ENCODE peak calls at places on chromosome 1, in seven cellular contexts. X, H, W, F, M, T and U are unnamed samples.
A peak's percentile ranks its signal among the peaks of the same experiment; 100 is the strongest.

GRCh38 chr1:178024504-178024903 is 54.6 kb upstream of the SEC16B start:
- DNase-seq in X (no peak), H (no peak), W (no peak), F (no peak), M (no peak), T (no peak), U (no peak)

GRCh38 chr1:17163789-17164666 is 40.9 kb upstream of the PADI1 start:
- DNase-seq in X (no peak), H (no peak), W (no peak), F (no peak), M (no peak), T (no peak), U (no peak)

GRCh38 chr1:234710381-234710780 is 100.4 kb upstream of the IRF2BP2 start:
- DNase-seq in X (no peak), H (no peak), W (no peak), F (no peak), M (no peak), T (no peak), U (peak; percentile 22)

GRCh38 chr1:205547932-205548827 is 43.7 kb downstream of the CDK18 start:
- DNase-seq in X (no peak), H (no peak), W (no peak), F (no peak), M (peak; percentile 4), T (no peak), U (peak; percentile 29)

GRCh38 chr1:232844791-232845190 is 39.6 kb downstream of the MAP10 start:
- DNase-seq in X (no peak), H (no peak), W (no peak), F (no peak), M (no peak), T (no peak), U (no peak)

GRCh38 chr1:88701275-88701674 is 17.2 kb downstream of the PKN2 start:
- DNase-seq in X (no peak), H (no peak), W (no peak), F (no peak), M (no peak), T (no peak), U (no peak)

GRCh38 chr1:170351368-170351946 is 180.5 kb upstream of the GORAB start:
- DNase-seq in X (no peak), H (no peak), W (no peak), F (peak; percentile 54), M (no peak), T (no peak), U (no peak)

GRCh38 chr1:29986986-29987385 is 736.4 kb downstream of the MATN1 start:
- DNase-seq in X (no peak), H (no peak), W (no peak), F (peak; percentile 63), M (no peak), T (no peak), U (peak; percentile 55)

GRCh38 chr1:203342192-203342940 is 8.6 kb downstream of the FMOD start:
- DNase-seq in X (peak; percentile 49), H (peak; percentile 20), W (peak; percentile 70), F (no peak), M (peak; percentile 77), T (peak; percentile 31), U (peak; percentile 85)

GRCh38 chr1:205108464-205108863 is 13.3 kb downstream of the RBBP5 start:
- DNase-seq in X (no peak), H (no peak), W (no peak), F (no peak), M (no peak), T (no peak), U (no peak)

GRCh38 chr1:86714159-86714558 is 9.8 kb downstream of the SH3GLB1 start:
- DNase-seq in X (no peak), H (no peak), W (no peak), F (no peak), M (peak; percentile 8), T (no peak), U (no peak)

GRCh38 chr1:16122916-16123315 is 33.0 kb downstream of the EPHA2 start:
- DNase-seq in X (no peak), H (no peak), W (no peak), F (peak; percentile 49), M (no peak), T (no peak), U (peak; percentile 23)

GRCh38 chr1:226408285-226409184 is 642 bp upstream of the PARP1 start:
- DNase-seq in X (peak; percentile 48), H (no peak), W (no peak), F (no peak), M (no peak), T (no peak), U (no peak)

GRCh38 chr1:79738101-79738500 is 731.6 kb upstream of the ADGRL4 start:
- DNase-seq in X (no peak), H (no peak), W (no peak), F (no peak), M (no peak), T (no peak), U (no peak)

GRCh38 chr1:5994713-5995621 is 2.7 kb upstream of the NPHP4 start:
- DNase-seq in X (no peak), H (peak; percentile 53), W (no peak), F (peak; percentile 56), M (no peak), T (no peak), U (no peak)

GRCh38 chr1:151282883-151283725 is 1.0 kb downstream of the ZNF687 start:
- DNase-seq in X (peak; percentile 60), H (peak; percentile 16), W (no peak), F (peak; percentile 71), M (peak; percentile 53), T (no peak), U (no peak)

GRCh38 chr1:163730366-163730765 is 408.6 kb downstream of the NUF2 start:
- DNase-seq in X (no peak), H (no peak), W (no peak), F (no peak), M (peak; percentile 17), T (no peak), U (no peak)

GRCh38 chr1:22824975-22825374 is 114.3 kb downstream of the EPHB2 start:
- DNase-seq in X (no peak), H (no peak), W (no peak), F (no peak), M (no peak), T (no peak), U (no peak)

GRCh38 chr1:22827666-22828065 is 117.0 kb downstream of the EPHB2 start:
- DNase-seq in X (peak; percentile 9), H (no peak), W (no peak), F (no peak), M (no peak), T (no peak), U (no peak)

GRCh38 chr1:22828151-22828817 is 117.6 kb downstream of the EPHB2 start:
- DNase-seq in X (peak; percentile 1), H (no peak), W (no peak), F (no peak), M (no peak), T (no peak), U (no peak)

GRCh38 chr1:22825790-22826189 is 115.2 kb downstream of the EPHB2 start:
- DNase-seq in X (peak; percentile 10), H (no peak), W (no peak), F (peak; percentile 39), M (no peak), T (no peak), U (no peak)

GRCh38 chr1:22826630-22827580 is 116.3 kb downstream of the EPHB2 start:
- DNase-seq in X (peak; percentile 25), H (no peak), W (peak; percentile 16), F (no peak), M (peak; percentile 73), T (no peak), U (peak; percentile 49)
- H3K4me1 ChIP-seq in X (no peaks in the 10 kb centered on the region), H (no peaks in the 10 kb centered on the region), W (peaks cover 9% of the 10 kb centered on the region), F (no peaks in the 10 kb centered on the region), M (peaks cover 51% of the 10 kb centered on the region), T (peaks cover 60% of the 10 kb centered on the region), U (peaks cover 4% of the 10 kb centered on the region)

GRCh38 chr1:26700711-26701110 is 4.9 kb downstream of the ARID1A start:
- DNase-seq in X (no peak), H (no peak), W (no peak), F (no peak), M (no peak), T (no peak), U (no peak)

GRCh38 chr1:26701995-26702679 is 6.3 kb downstream of the ARID1A start:
- DNase-seq in X (no peak), H (no peak), W (no peak), F (no peak), M (no peak), T (no peak), U (no peak)

GRCh38 chr1:26702680-26703038 is 6.8 kb downstream of the ARID1A start:
- DNase-seq in X (no peak), H (no peak), W (no peak), F (no peak), M (no peak), T (no peak), U (no peak)

GRCh38 chr1:26703466-26703865 is 7.7 kb downstream of the ARID1A start:
- DNase-seq in X (no peak), H (no peak), W (no peak), F (no peak), M (no peak), T (no peak), U (no peak)

DNA sequence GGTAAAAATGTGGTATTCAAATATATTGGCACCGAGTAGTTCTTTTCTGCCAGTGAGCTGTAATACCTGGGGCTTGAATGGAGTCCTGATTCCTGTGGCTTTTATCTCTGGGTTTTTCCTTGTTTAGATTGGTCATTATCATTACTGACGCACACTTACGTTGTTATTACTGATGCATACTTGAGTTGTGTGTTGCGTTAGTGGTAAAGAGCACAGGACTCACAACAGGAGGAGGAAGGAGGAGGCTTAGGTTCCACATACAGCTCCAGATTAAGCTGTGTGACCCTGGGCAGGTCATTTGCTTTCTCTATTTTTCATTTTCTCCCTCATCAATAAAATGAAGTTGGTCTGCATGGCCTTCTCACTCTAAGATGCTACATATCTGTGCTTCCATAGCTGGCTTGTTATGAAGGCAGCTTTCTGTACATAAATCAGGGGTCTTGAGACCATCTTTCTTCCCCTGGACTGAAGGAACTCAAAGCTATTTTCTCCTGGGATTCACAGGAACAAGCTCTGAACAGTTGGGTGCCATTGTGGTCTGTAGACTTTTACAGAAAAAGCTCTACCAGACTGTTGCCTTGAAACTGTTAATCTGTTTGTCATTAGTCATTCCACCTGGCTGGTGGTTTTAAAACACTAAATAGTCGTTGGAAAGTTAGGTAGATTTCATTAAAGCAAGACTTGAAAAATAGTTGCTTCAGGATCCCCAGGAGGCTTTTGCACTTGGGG is 5.6 kb downstream of the ARID1A start:
- DNase-seq in X (no peak), H (no peak), W (no peak), F (no peak), M (no peak), T (no peak), U (no peak)
- H3K4me1 ChIP-seq in X (peaks cover 76% of the 10 kb centered on the region), H (peaks cover 64% of the 10 kb centered on the region), W (no peaks in the 10 kb centered on the region), F (peaks cover 49% of the 10 kb centered on the region), M (peaks cover 61% of the 10 kb centered on the region), T (peaks cover 44% of the 10 kb centered on the region), U (peaks cover 20% of the 10 kb centered on the region)

DNA sequence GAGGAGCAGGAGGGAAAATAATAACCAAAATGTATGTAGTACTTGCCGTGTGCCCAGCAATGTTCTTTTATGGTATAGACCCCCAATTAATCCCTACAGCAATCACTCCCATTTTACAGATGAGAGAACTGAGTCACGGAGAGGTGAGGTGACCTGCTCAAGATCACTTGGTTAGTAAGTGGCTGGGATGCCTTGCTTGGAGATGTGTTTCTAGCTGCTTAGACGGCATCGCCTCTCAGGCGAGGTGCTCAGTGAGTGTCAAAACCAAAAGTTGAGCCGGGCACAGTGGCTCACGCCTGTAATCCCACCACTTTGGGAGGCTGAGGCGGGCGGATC is 210.1 kb upstream of the TMEM51 start:
- DNase-seq in X (no peak), H (no peak), W (no peak), F (no peak), M (no peak), T (no peak), U (no peak)
- H3K4me1 ChIP-seq in X (no peaks in the 10 kb centered on the region), H (no peaks in the 10 kb centered on the region), W (peaks cover 15% of the 10 kb centered on the region), F (no peaks in the 10 kb centered on the region), M (peaks cover 51% of the 10 kb centered on the region), T (no peaks in the 10 kb centered on the region), U (no peaks in the 10 kb centered on the region)

GRCh38 chr1:61117283-61117682 is 34.9 kb downstream of the NFIA start:
- DNase-seq in X (no peak), H (no peak), W (no peak), F (no peak), M (no peak), T (no peak), U (no peak)
- H3K4me1 ChIP-seq in X (peaks cover 10% of the 10 kb centered on the region), H (no peaks in the 10 kb centered on the region), W (no peaks in the 10 kb centered on the region), F (peaks cover 6% of the 10 kb centered on the region), M (peaks cover 42% of the 10 kb centered on the region), T (no peaks in the 10 kb centered on the region), U (no peaks in the 10 kb centered on the region)